ENCODE peak calls at places on chromosome 19, in eight cellular contexts. P, V, Z, Q, U, X, F and Y are unnamed samples.

GRCh38 chr19:14509382-14509781 is 8.8 kb downstream of the DNAJB1 start:
- DNase-seq in X (no peak), P (no peak), F (no peak), V (no peak), Z (no peak), U (no peak), Q (no peak), Y (no peak)

GRCh38 chr19:19372656-19373416 is 32.6 kb upstream of the GATAD2A start:
- DNase-seq in U (no peak), Q (peak; percentile 77), V (no peak), P (no peak), Z (peak; percentile 75), F (no peak), X (no peak), Y (peak; percentile 86)

GRCh38 chr19:5542665-5543064 is 25.1 kb downstream of the TINCR start:
- DNase-seq in V (no peak), F (no peak), Z (no peak), U (no peak), Q (no peak), P (no peak), X (no peak), Y (no peak)

GRCh38 chr19:18657590-18658365 is 20.9 kb downstream of the KLHL26 start:
- DNase-seq in F (peak; percentile 91), V (no peak), X (peak; percentile 90), Q (peak; percentile 83), U (no peak), Z (no peak), P (no peak), Y (no peak)

GRCh38 chr19:9947441-9947840 is 11.1 kb upstream of the OLFM2 start:
- DNase-seq in Z (no peak), V (no peak), F (no peak), X (no peak), U (no peak), P (no peak), Q (no peak), Y (no peak)

GRCh38 chr19:10566658-10567410 is 1.0 kb upstream of the KRI1 start:
- DNase-seq in P (no peak), Q (no peak), V (no peak), Z (no peak), X (peak; percentile 62), F (no peak), U (no peak), Y (no peak)

GRCh38 chr19:10699650-10700335 is 1.4 kb upstream of the QTRT1 start:
- DNase-seq in X (no peak), U (no peak), F (peak; percentile 12), V (no peak), Z (no peak), P (peak; percentile 52), Q (no peak), Y (peak; percentile 63)

GRCh38 chr19:51830263-51830662 is 35.3 kb downstream of the FPR3 start:
- DNase-seq in U (no peak), Z (no peak), Q (no peak), X (no peak), P (no peak), V (no peak), F (no peak), Y (no peak)

GRCh38 chr19:40457048-40457447 is 8.5 kb downstream of the BLVRB start:
- DNase-seq in V (no peak), X (no peak), U (no peak), Q (no peak), P (no peak), F (no peak), Z (no peak), Y (no peak)

GRCh38 chr19:33529094-33529676 is 7.6 kb upstream of the PEPD start:
- DNase-seq in V (no peak), F (no peak), Q (no peak), P (no peak), U (no peak), X (no peak), Z (no peak), Y (no peak)

GRCh38 chr19:48513289-48514122 is 1.9 kb upstream of the LMTK3 start:
- DNase-seq in X (no peak), P (peak; percentile 72), Z (peak; percentile 66), V (no peak), Q (peak; percentile 69), U (no peak), F (peak; percentile 47), Y (peak; percentile 80)

GRCh38 chr19:38587562-38587961 is 30.2 kb downstream of the MAP4K1 start:
- DNase-seq in U (no peak), Z (no peak), P (no peak), Q (no peak), F (no peak), V (no peak), X (no peak), Y (no peak)
- H3K27ac ChIP-seq in U (no peak overlapping the region), Z (no peak overlapping the region), P (no peak overlapping the region), Q (no peak overlapping the region), F (no peak overlapping the region), V (no peak overlapping the region), X (no peak overlapping the region), Y (no peak overlapping the region)

GRCh38 chr19:43469160-43469480 is 3.7 kb upstream of the LYPD3 start:
- DNase-seq in Q (no peak), V (no peak), F (no peak), P (no peak), U (no peak), Z (no peak), X (no peak), Y (no peak)

GRCh38 chr19:43467276-43467675 is 1.9 kb upstream of the LYPD3 start:
- DNase-seq in X (no peak), P (no peak), Z (no peak), V (no peak), F (no peak), U (no peak), Q (no peak), Y (no peak)

GRCh38 chr19:43466793-43467192 is 1.4 kb upstream of the LYPD3 start:
- DNase-seq in V (no peak), X (no peak), P (no peak), F (no peak), Q (no peak), U (no peak), Z (no peak), Y (no peak)

GRCh38 chr19:43468354-43469159 is 3.1 kb upstream of the LYPD3 start:
- DNase-seq in V (no peak), U (no peak), P (no peak), F (no peak), Q (no peak), X (no peak), Z (no peak), Y (no peak)

GRCh38 chr19:43467730-43468129 is 2.3 kb upstream of the LYPD3 start:
- DNase-seq in X (no peak), V (no peak), Z (no peak), U (no peak), Q (no peak), P (no peak), F (peak; percentile 41), Y (no peak)
- H3K27ac ChIP-seq in X (no peak overlapping the region), V (no peak overlapping the region), Z (no peak overlapping the region), U (peak overlapping the region; percentile 69), Q (no peak overlapping the region), P (no peak overlapping the region), F (no peak overlapping the region), Y (no peak overlapping the region)

DNA sequence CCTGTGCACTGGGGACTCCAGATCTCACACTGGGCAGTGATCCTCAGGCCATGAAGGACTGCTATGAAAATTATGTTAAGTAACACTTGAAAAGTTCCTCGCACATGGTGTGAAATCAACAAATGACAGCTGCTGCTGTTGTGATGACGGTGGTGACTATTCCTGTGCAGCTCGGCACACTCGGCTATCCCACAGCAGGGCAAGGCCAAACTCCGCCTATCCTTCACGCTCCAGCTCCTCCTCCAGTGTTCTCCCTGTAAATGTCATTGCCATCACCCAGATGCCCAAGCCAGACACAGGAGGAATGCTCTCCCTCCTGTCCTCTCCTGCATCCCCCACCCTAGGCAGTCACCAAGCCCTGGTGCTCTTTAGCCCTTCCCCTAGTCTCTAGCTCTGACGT is 31.3 kb downstream of the GRIK5 start:
- DNase-seq in Z (no peak), V (no peak), U (no peak), P (no peak), F (no peak), X (no peak), Q (peak; percentile 76), Y (no peak)
- H3K27ac ChIP-seq in Z (no peak overlapping the region), V (no peak overlapping the region), U (no peak overlapping the region), P (no peak overlapping the region), F (no peak overlapping the region), X (no peak overlapping the region), Q (peak overlapping the region; percentile 72), Y (no peak overlapping the region)

DNA sequence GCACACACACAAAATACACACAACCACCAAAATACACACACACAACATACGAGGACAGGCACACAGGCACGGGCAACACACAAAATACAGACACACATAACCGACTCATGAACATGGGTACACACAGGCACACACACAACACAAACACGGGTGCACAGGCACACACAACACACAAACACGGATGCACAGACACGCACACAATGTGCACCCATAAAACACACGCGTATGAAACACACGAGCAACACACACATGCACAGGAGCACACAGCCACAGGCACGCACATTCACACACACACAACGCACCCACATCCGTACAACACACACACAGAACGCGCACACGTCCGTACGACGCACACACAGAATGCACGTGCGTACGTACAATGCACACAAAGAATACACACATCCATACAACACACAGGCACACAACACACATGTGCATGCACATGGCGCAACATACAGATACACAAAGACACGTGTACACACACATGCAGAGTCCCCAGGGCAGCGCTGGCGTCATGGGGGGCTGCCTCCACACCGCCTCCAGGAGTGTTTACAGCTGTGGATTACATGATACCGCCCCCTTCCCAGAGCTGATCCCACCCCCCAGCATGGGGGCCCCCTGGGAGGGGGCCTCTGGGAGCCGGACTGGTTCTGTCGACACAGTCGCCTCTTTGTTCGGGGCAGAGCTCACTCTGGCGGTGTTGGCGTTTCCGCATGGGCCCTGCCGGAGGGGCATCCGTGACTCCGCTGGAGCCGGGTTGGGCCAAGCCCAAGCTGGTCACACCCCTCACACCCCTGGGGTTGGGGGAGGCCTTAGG is 2.9 kb downstream of the SBNO2 start:
- DNase-seq in F (no peak), Q (no peak), Z (no peak), X (no peak), V (no peak), P (no peak), U (no peak), Y (peak; percentile 47)
- H3K27ac ChIP-seq in F (no peak overlapping the region), Q (peak overlapping the region; percentile 93), Z (no peak overlapping the region), X (peak overlapping the region; percentile 93), V (no peak overlapping the region), P (peak overlapping the region; percentile 89), U (peak overlapping the region; percentile 64), Y (peak overlapping the region; percentile 36)